ENCODE peak calls at places on chromosomes 2 and 18, in four cellular contexts. T is transverse colon, S is body of pancreas, L is aorta. U is an unnamed sample. For H3K4me1, H3K9me3 and H3K36me3, the result is how much of the 10 kb centered on the place peaks cover.

GRCh38 chr2:126208266-126208665 is 447.7 kb upstream of the GYPC start:
- DNase-seq in T (no peak), L (no peak), S (no peak), U (no peak)

GRCh38 chr2:26281226-26281625 is 36.5 kb downstream of the HADHB start:
- DNase-seq in S (no peak), L (no peak), T (no peak), U (no peak)

GRCh38 chr2:9972621-9973445 is 21.3 kb downstream of the GRHL1 start:
- DNase-seq in T (no peak), L (peak), S (peak), U (no peak)

GRCh38 chr2:8527031-8527430 is 154.8 kb upstream of the ID2 start:
- DNase-seq in L (no peak), T (no peak), S (no peak), U (no peak)

GRCh38 chr2:222693837-222694236 is 22.4 kb downstream of the MOGAT1 start:
- DNase-seq in T (no peak), S (no peak), L (no peak), U (no peak)

GRCh38 chr2:204452464-204453023 is 92.7 kb upstream of the PARD3B start:
- DNase-seq in T (peak), L (peak), S (peak), U (peak)

GRCh38 chr2:217114117-217114516 is 254.3 kb upstream of the TNP1 start:
- DNase-seq in S (no peak), T (no peak), L (no peak), U (no peak)

GRCh38 chr2:100822587-100823248 is 2.8 kb downstream of the NPAS2 start:
- DNase-seq in S (peak), T (no peak), L (no peak), U (no peak)

GRCh38 chr18:49613141-49613641 is 51.3 kb downstream of the LIPG start:
- DNase-seq in S (peak), T (no peak), L (no peak), U (no peak)

GRCh38 chr2:59167514-59167913 is 926.4 kb upstream of the FANCL start:
- DNase-seq in S (no peak), L (no peak), T (no peak), U (no peak)

GRCh38 chr2:62736899-62737559 is 31.5 kb downstream of the EHBP1 start:
- DNase-seq in T (no peak), L (no peak), S (no peak), U (no peak)

GRCh38 chr2:97868986-97869721 is 126.6 kb downstream of the TMEM131 start:
- DNase-seq in S (peak), L (peak), T (peak), U (no peak)

GRCh38 chr2:142865924-142866323 is 11.5 kb upstream of the KYNU start:
- DNase-seq in L (no peak), T (no peak), S (no peak), U (no peak)

GRCh38 chr18:77101410-77102245 is 31.0 kb downstream of the MBP start:
- DNase-seq in L (peak), T (peak), S (peak), U (peak)

GRCh38 chr2:235773188-235773928 is 279.5 kb downstream of the AGAP1 start:
- DNase-seq in S (no peak), T (no peak), L (no peak), U (no peak)

GRCh38 chr2:46062637-46063412 is 234.4 kb upstream of the EPAS1 start:
- DNase-seq in S (peak), T (peak), L (peak), U (peak)

GRCh38 chr2:117835990-117836760 is 21.7 kb downstream of the DDX18 start:
- DNase-seq in T (peak), S (peak), L (peak), U (peak)

GRCh38 chr2:162197095-162197825 is 45.2 kb upstream of the GCG start:
- DNase-seq in S (no peak), T (no peak), L (no peak), U (no peak)

GRCh38 chr18:74457743-74458465 is 796 bp upstream of the DIPK1C start:
- DNase-seq in S (no peak), T (no peak), L (no peak), U (no peak)

GRCh38 chr2:17821535-17822451 is 5.5 kb downstream of the MSGN1 start:
- DNase-seq in S (no peak), T (no peak), L (no peak), U (no peak)

GRCh38 chr18:64208531-64208930 is 59.6 kb upstream of the LINC00305 start:
- DNase-seq in T (no peak), S (no peak), L (no peak), U (no peak)

GRCh38 chr2:232354069-232354468 is 24.5 kb upstream of the ALPP start:
- DNase-seq in S (no peak), L (peak), T (no peak), U (no peak)

GRCh38 chr2:36561223-36561944 is 36.6 kb downstream of the FEZ2 start:
- DNase-seq in T (peak), S (peak), L (no peak), U (no peak)

GRCh38 chr18:76490701-76491171 is 4.3 kb downstream of the ZNF516 start:
- DNase-seq in L (peak), T (peak), S (peak), U (peak)

GRCh38 chr2:11602563-11603182 is 67.3 kb downstream of the NTSR2 start:
- DNase-seq in S (no peak), L (peak), T (no peak), U (no peak)

GRCh38 chr2:162293122-162293781 is 25.2 kb downstream of the IFIH1 start:
- DNase-seq in T (no peak), S (no peak), L (no peak), U (no peak)

GRCh38 chr2:188196343-188197008 is 95.2 kb upstream of the GULP1 start:
- DNase-seq in L (no peak), T (no peak), S (no peak), U (no peak)

GRCh38 chr18:49214058-49214457 is 246.4 kb downstream of the DYM start:
- DNase-seq in L (no peak), T (no peak), S (no peak), U (no peak)

GRCh38 chr2:216687646-216688045 is 7.7 kb downstream of the IGFBP5 start:
- DNase-seq in S (no peak), L (no peak), T (no peak), U (no peak)

GRCh38 chr2:9473308-9473984 is 905 bp upstream of the IAH1 start:
- DNase-seq in T (peak), S (peak), L (no peak), U (peak)

GRCh38 chr2:61582191-61582590 is 44.0 kb upstream of the XPO1 start:
- DNase-seq in S (no peak), T (no peak), L (no peak), U (no peak)

GRCh38 chr18:23136326-23137092 is 1.2 kb downstream of the CABLES1 start:
- DNase-seq in L (peak), S (peak), T (no peak), U (no peak)

GRCh38 chr2:241702405-241703127 is 727 bp downstream of the ING5 start:
- DNase-seq in T (peak), S (peak), L (peak), U (peak)
- H3K4me1 ChIP-seq in T (under half), S (under half), L (under half), U (under half)

GRCh38 chr2:51880153-51880552 is 848.2 kb upstream of the NRXN1 start:
- DNase-seq in L (no peak), S (no peak), T (no peak), U (no peak)

DNA sequence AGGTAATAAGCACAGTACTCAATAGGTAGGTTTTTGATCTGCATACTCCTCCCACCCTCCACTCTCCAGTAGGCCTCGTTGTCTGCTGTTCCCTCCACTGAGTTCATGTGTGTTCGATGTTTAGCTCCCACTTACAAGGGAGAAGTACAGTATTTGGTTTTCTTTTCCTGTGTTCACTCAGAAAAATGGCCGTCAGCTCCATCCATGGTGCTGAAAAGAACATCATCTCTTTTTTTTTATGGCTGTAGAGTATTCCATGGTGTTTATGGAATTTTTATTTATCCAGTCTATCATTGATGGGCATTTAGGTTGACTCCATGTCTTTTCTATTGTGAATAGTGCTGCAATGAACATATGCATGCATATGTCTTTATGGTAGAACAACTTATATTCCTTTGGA is 849.7 kb upstream of the NRXN1 start:
- DNase-seq in T (no peak), S (no peak), L (no peak), U (no peak)
- H3K9me3 ChIP-seq in T (under half), S (under half), L (under half), U (under half)

GRCh38 chr2:6724572-6725140 is 141.1 kb downstream of the CMPK2 start:
- DNase-seq in S (no peak), L (no peak), T (no peak), U (no peak)
- H3K36me3 ChIP-seq in S (under half), L (under half), T (under half), U (under half)

GRCh38 chr18:58226476-58226875 is 182.4 kb downstream of the NEDD4L start:
- DNase-seq in T (no peak), S (no peak), L (no peak), U (no peak)
- H3K4me1 ChIP-seq in T (under half), S (half or more), L (under half), U (under half)

GRCh38 chr2:76444732-76445131 is 734.0 kb upstream of the GCFC2 start:
- DNase-seq in T (no peak), L (no peak), S (no peak), U (no peak)
- H3K9me3 ChIP-seq in T (under half), L (under half), S (under half), U (under half)

U was measured in mucosa of descending colon.